ENCODE peak calls at places on chromosome 1, in five cellular contexts. One of them, this sample, is unnamed.

GRCh38 chr1:234897754-234898454 is 230.7 kb downstream of the TOMM20 start:
- DNase-seq in Caki2: no peak
- DNase-seq in T-cell: no peak
- DNase-seq in right lobe of liver: no peak
- DNase-seq in kidney tubule cell: no peak
- DNase-seq in this sample: no peak

GRCh38 chr1:9687120-9687875 is 35.8 kb downstream of the PIK3CD start:
- DNase-seq in T-cell: peak; percentile 59
- DNase-seq in right lobe of liver: peak; percentile 60
- DNase-seq in kidney tubule cell: peak; percentile 98
- DNase-seq in Caki2: peak; percentile 81
- DNase-seq in this sample: peak; percentile 87

GRCh38 chr1:157539568-157539967 is 12.7 kb downstream of the FCRL5 start:
- DNase-seq in Caki2: no peak
- DNase-seq in right lobe of liver: no peak
- DNase-seq in T-cell: no peak
- DNase-seq in kidney tubule cell: no peak
- DNase-seq in this sample: no peak

GRCh38 chr1:185541861-185542260 is 192.3 kb upstream of the HMCN1 start:
- DNase-seq in T-cell: no peak
- DNase-seq in kidney tubule cell: peak; percentile 28
- DNase-seq in right lobe of liver: no peak
- DNase-seq in Caki2: peak; percentile 61
- DNase-seq in this sample: no peak

GRCh38 chr1:225454067-225454618 is 26.3 kb upstream of the LBR start:
- DNase-seq in T-cell: no peak
- DNase-seq in Caki2: no peak
- DNase-seq in right lobe of liver: no peak
- DNase-seq in kidney tubule cell: peak; percentile 58
- DNase-seq in this sample: no peak

GRCh38 chr1:168834225-168834872 is 105.3 kb upstream of the DPT start:
- DNase-seq in right lobe of liver: no peak
- DNase-seq in kidney tubule cell: peak; percentile 73
- DNase-seq in T-cell: no peak
- DNase-seq in Caki2: peak; percentile 36
- DNase-seq in this sample: no peak

GRCh38 chr1:200302893-200303250 is 107.0 kb downstream of the ZNF281 start:
- DNase-seq in right lobe of liver: peak; percentile 71
- DNase-seq in kidney tubule cell: peak; percentile 10
- DNase-seq in Caki2: no peak
- DNase-seq in T-cell: no peak
- DNase-seq in this sample: no peak

GRCh38 chr1:117171900-117172501 is 38.7 kb downstream of the VTCN1 start:
- DNase-seq in Caki2: peak; percentile 91
- DNase-seq in right lobe of liver: peak; percentile 73
- DNase-seq in kidney tubule cell: peak; percentile 96
- DNase-seq in T-cell: no peak
- DNase-seq in this sample: no peak

GRCh38 chr1:14945132-14946010 is 208.2 kb upstream of the TMEM51 start:
- DNase-seq in kidney tubule cell: peak; percentile 85
- DNase-seq in T-cell: no peak
- DNase-seq in right lobe of liver: no peak
- DNase-seq in Caki2: no peak
- DNase-seq in this sample: no peak

This sample was measured in osteocyte.